ENCODE peak calls at places on chromosomes 16 and 17, in nine cellular contexts. M is body of pancreas, Q is heart left ventricle, D is stomach, G is Peyer's patch, S is A549, E is prostate gland, L is ovary, B is uterus. K is an unnamed sample.

GRCh38 chr17:8185580-8186445 is 4.2 kb downstream of the BORCS6 start:
- DNase-seq in M (peak; percentile 95), Q (peak; percentile 93), D (peak; percentile 95), G (peak; percentile 97), S (peak; percentile 88), E (peak; percentile 87), L (peak; percentile 93), B (peak; percentile 92), K (peak; percentile 79)

GRCh38 chr17:27818311-27819170 is 18.2 kb upstream of the NOS2 start:
- DNase-seq in M (no peak), Q (no peak), D (no peak), G (no peak), S (no peak), E (no peak), L (peak; percentile 51), B (no peak), K (no peak)

GRCh38 chr17:80575057-80575875 is 30.6 kb downstream of the RPTOR start:
- DNase-seq in M (peak; percentile 91), Q (peak; percentile 90), D (peak; percentile 84), G (peak; percentile 95), S (peak; percentile 95), E (peak; percentile 43), L (peak; percentile 53), B (peak; percentile 58), K (peak; percentile 35)

GRCh38 chr17:7056386-7056785 is 12.5 kb upstream of the SLC16A11 start:
- DNase-seq in M (no peak), Q (no peak), D (no peak), G (no peak), S (no peak), E (no peak), L (no peak), B (no peak), K (no peak)

GRCh38 chr16:11139624-11140375 is 116.2 kb downstream of the SOCS1 start:
- DNase-seq in M (no peak), Q (no peak), D (no peak), G (peak; percentile 67), S (no peak), E (no peak), L (no peak), B (no peak), K (no peak)

GRCh38 chr17:50585346-50585745 is 24.8 kb downstream of the CACNA1G start:
- DNase-seq in M (no peak), Q (no peak), D (no peak), G (no peak), S (no peak), E (no peak), L (no peak), B (no peak), K (no peak)

GRCh38 chr16:1635070-1635469 is 22.9 kb downstream of the CRAMP1 start:
- DNase-seq in M (no peak), Q (no peak), D (no peak), G (no peak), S (no peak), E (no peak), L (no peak), B (no peak), K (no peak)

GRCh38 chr16:48608871-48609452 is 1.0 kb downstream of the N4BP1 start:
- DNase-seq in M (no peak), Q (no peak), D (peak; percentile 21), G (no peak), S (no peak), E (no peak), L (no peak), B (no peak), K (no peak)

GRCh38 chr16:10081201-10081940 is 100.9 kb downstream of the GRIN2A start:
- DNase-seq in M (no peak), Q (no peak), D (no peak), G (no peak), S (no peak), E (no peak), L (no peak), B (no peak), K (no peak)

GRCh38 chr16:72872966-72873365 is 175.0 kb downstream of the ZFHX3 start:
- DNase-seq in M (no peak), Q (no peak), D (no peak), G (no peak), S (no peak), E (no peak), L (no peak), B (no peak), K (no peak)

DNA sequence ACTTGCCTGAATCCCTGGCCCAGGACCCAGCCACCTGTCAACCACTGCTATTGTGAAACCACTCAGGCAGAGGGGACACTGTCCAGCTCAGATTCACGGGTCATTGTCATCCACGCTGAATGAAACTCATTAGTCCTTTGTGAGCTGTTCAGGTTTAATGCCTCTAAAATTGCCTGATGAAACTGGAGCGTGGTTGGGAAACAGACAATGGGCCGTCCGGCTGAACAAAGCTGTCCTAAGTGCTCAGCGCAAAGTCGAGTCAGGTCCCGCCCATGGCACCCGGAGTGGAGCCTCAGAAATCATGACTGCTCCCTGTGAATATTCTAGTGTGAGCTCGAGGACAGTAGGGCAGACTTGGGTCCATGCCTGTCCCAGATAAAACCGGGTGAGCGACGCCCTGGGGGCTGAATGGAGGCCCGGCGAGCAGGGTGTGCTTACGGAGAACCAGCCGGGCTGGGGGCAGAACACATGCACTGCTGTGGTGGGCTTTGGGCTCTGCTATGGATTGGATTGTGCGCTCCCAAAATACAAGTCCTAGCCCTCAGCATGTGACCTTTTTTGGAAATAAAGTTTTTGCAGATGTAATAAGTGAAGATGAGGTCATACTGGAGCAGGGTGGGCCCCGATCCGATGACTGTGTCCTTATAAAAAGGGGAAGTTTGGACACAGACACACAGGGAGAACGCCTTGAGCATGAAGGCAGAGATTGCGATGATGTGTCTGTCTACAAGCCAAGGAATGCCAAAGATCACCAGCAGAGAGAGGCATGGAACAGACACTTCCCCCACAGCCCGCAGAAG is 12.9 kb upstream of the CMIP start:
- DNase-seq in M (no peak), Q (no peak), D (no peak), G (no peak), S (peak; percentile 90), E (no peak), L (no peak), B (no peak), K (peak; percentile 33)
- H3K4me1 ChIP-seq in M (peaks cover 7% of the 10 kb centered on the region), Q (no peaks in the 10 kb centered on the region), D (peaks cover 10% of the 10 kb centered on the region), G (no peaks in the 10 kb centered on the region), S (peaks cover 35% of the 10 kb centered on the region), E (no peaks in the 10 kb centered on the region), L (no peaks in the 10 kb centered on the region), B (no peaks in the 10 kb centered on the region), K (peaks cover 3% of the 10 kb centered on the region)

DNA sequence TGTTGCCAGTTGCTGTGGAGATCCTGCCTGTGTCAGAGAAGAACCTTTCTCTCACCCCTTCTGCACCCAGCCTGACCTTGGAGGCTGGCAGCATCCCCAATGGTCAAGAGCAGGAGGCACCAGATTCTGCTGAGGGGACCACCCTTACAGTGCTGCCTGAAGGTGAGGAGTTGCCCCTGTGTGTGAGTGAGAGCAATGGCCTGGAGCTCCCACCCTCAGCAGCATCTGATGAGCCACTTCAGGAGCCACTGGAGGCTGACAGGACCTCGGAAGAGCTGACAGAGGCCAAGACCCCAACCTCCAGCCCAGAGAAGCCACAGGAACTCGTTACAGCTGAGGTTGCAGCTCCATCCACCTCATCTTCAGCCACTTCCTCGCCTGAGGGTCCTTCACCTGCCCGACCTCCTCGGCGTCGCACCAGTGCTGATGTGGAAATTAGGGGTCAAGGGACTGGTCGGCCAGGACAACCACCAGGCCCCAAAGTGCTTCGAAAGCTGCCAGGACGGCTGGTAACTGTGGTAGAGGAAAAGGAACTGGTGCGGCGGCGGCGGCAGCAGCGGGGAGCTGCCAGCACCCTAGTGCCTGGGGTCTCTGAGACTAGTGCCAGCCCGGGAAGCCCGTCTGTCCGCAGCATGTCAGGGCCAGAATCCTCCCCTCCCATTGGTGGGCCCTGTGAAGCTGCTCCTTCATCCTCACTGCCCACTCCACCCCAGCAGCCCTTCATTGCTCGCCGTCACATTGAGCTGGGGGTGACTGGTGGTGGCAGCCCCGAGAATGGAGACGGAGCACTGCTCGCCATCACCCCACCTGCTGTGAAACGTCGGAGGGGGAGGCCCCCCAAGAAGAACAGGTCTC is 10.2 kb upstream of the PHKG2 start:
- DNase-seq in M (no peak), Q (no peak), D (no peak), G (no peak), S (no peak), E (no peak), L (no peak), B (no peak), K (no peak)
- TF ChIP-seq POLR2A in M (no peak), Q (no peak), D (no peak), G (no peak), S (no peak), E (no peak), L (no peak), B (no peak), K (no peak)

DNA sequence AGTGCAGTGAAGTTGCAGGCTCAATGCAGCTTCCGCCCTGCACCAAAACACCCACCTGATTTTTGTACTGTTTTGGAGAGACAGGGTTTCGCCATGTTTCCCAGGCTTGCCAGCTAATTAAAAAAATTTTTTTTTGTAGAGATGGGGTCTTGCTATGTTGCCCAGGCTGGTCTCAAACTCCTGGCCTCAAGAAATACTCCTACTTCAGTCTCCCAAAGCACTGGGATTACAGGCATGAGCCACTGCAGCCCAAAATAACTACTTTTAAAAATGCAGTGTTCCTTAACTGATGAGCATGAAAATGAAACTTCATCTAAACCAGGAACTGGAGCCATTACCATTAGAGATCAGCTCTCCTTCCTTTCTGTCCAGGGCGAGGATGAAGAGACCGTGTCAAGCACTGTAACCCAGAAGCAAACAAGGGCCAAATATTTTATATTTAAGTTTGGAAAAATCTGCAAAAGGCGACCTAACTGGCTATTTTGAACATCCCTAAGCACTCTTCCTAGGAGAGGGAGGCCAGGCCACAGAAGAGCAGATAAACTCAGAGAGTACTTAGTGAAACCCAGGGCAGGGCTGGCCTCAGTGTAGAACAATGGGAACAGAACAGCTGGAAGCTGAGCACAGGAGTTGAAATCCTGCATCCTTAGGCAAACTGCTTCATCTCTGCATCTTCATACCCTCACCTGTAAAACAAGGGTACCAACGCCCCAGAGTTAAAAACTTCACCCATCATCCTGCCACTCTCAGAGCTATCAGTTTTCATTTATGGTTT is 24.0 kb downstream of the CREBBP start:
- DNase-seq in M (no peak), Q (no peak), D (no peak), G (no peak), S (no peak), E (no peak), L (no peak), B (no peak), K (no peak)
- H3K4me1 ChIP-seq in M (peaks cover 49% of the 10 kb centered on the region), Q (peaks cover 7% of the 10 kb centered on the region), D (peaks cover 84% of the 10 kb centered on the region), G (peaks cover 10% of the 10 kb centered on the region), S (peaks cover 3% of the 10 kb centered on the region), E (no peaks in the 10 kb centered on the region), L (peaks cover 29% of the 10 kb centered on the region), B (peaks cover 29% of the 10 kb centered on the region), K (peaks cover 67% of the 10 kb centered on the region)

GRCh38 chr16:88805340-88805715 is 1.7 kb downstream of the CDT1 start:
- DNase-seq in M (no peak), Q (peak; percentile 65), D (no peak), G (no peak), S (no peak), E (no peak), L (no peak), B (no peak), K (no peak)

GRCh38 chr16:88807626-88808453 is 3.9 kb downstream of the APRT start:
- DNase-seq in M (no peak), Q (no peak), D (no peak), G (no peak), S (no peak), E (no peak), L (no peak), B (no peak), K (no peak)

GRCh38 chr16:88805887-88806393 is 2.4 kb downstream of the CDT1 start:
- DNase-seq in M (no peak), Q (no peak), D (no peak), G (no peak), S (no peak), E (no peak), L (no peak), B (no peak), K (no peak)

GRCh38 chr16:88806491-88807111 is 3.0 kb downstream of the CDT1 start:
- DNase-seq in M (no peak), Q (no peak), D (no peak), G (no peak), S (no peak), E (no peak), L (no peak), B (no peak), K (no peak)

GRCh38 chr16:88807142-88807625 is 3.6 kb downstream of the CDT1 start:
- DNase-seq in M (no peak), Q (no peak), D (no peak), G (no peak), S (no peak), E (no peak), L (no peak), B (no peak), K (no peak)
- TF ChIP-seq POLR2A in M (no peak), Q (no peak), D (no peak), G (no peak), S (no peak), E (no peak), L (no peak), B (no peak), K (no peak)

K was measured in gastrocnemius medialis.